ENCODE peak calls at places on chromosome 5, in four cellular contexts. S is SK-N-SH, C is GM12878, J is H1. B is an unnamed sample.

GRCh38 chr5:150710165-150710564 is 9.3 kb upstream of the RBM22 start:
- DNase-seq in C (no peak), J (no peak), S (peak), B (no peak)

GRCh38 chr5:77751328-77752023 is 24.7 kb downstream of the TBCA start:
- DNase-seq in S (no peak), C (no peak), J (no peak), B (no peak)

GRCh38 chr5:20974423-20974822 is 986.4 kb upstream of the CDH18 start:
- DNase-seq in J (no peak), S (no peak), C (no peak), B (no peak)

GRCh38 chr5:90390326-90390725 is 19.2 kb downstream of the CETN3 start:
- DNase-seq in J (no peak), C (no peak), S (no peak), B (no peak)

GRCh38 chr5:110441035-110441434 is 285.4 kb downstream of the TMEM232 start:
- DNase-seq in J (no peak), S (peak), C (no peak), B (no peak)

GRCh38 chr5:40413747-40414146 is 266.0 kb upstream of the PTGER4 start:
- DNase-seq in J (no peak), S (no peak), C (no peak), B (no peak)

GRCh38 chr5:62475072-62475471 is 62.5 kb downstream of the IPO11 start:
- DNase-seq in C (no peak), J (no peak), S (no peak), B (peak)

GRCh38 chr5:94793113-94793815 is 174.8 kb downstream of the SLF1 start:
- DNase-seq in C (peak), J (no peak), S (no peak), B (no peak)

GRCh38 chr5:139374909-139375308 is 8.2 kb downstream of the SLC23A1 start:
- DNase-seq in J (no peak), S (no peak), C (no peak), B (no peak)

GRCh38 chr5:72212171-72212570 is 104.9 kb downstream of the MAP1B start:
- DNase-seq in S (no peak), J (no peak), C (no peak), B (no peak)

GRCh38 chr5:123610665-123611406 is 98.9 kb downstream of the CSNK1G3 start:
- DNase-seq in C (peak), S (peak), J (no peak), B (peak)
- TF ChIP-seq NRF1 in C (no peak), S (no peak), J (no peak), B (no peak)

GRCh38 chr5:170169996-170170395 is 62.8 kb upstream of the C5orf58 start:
- DNase-seq in J (no peak), C (no peak), S (no peak), B (no peak)

GRCh38 chr5:170164921-170165320 is 59.2 kb downstream of the FOXI1 start:
- DNase-seq in C (no peak), J (no peak), S (no peak), B (no peak)

GRCh38 chr5:170168797-170169196 is 63.1 kb downstream of the FOXI1 start:
- DNase-seq in S (no peak), C (no peak), J (no peak), B (no peak)

GRCh38 chr5:170166101-170166500 is 60.4 kb downstream of the FOXI1 start:
- DNase-seq in C (no peak), S (no peak), J (no peak), B (no peak)

DNA sequence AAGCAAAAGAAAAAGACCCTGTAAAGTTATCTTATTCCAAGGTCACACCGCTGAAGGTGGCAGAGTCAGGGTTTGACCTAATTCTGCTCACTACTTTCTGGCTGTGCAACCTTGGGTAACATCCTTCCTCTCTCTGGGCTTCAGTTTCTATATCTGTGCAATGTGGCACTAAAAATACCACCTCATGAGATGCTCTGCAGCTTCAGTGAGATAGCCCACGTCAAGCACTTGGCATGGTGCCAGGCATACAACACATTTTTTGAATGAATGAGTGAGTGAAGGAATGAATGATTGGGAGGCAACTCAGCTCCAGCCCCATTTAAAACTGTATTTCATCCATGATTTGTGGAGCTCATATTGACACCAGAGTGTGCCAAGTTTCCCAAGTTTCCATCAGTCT is 62.3 kb downstream of the FOXI1 start:
- DNase-seq in C (no peak), J (no peak), S (no peak), B (no peak)
- TF ChIP-seq NRF1 in C (no peak), J (no peak), S (no peak), B (no peak)

GRCh38 chr5:123811771-123812170 is 299.8 kb downstream of the CSNK1G3 start:
- DNase-seq in S (no peak), J (no peak), C (no peak), B (no peak)

GRCh38 chr5:123810253-123810652 is 298.3 kb downstream of the CSNK1G3 start:
- DNase-seq in S (no peak), C (no peak), J (no peak), B (no peak)

GRCh38 chr5:123810911-123811310 is 298.9 kb downstream of the CSNK1G3 start:
- DNase-seq in C (no peak), S (no peak), J (no peak), B (no peak)

GRCh38 chr5:123808841-123809240 is 296.9 kb downstream of the CSNK1G3 start:
- DNase-seq in S (no peak), C (no peak), J (no peak), B (no peak)

GRCh38 chr5:123809594-123810172 is 297.7 kb downstream of the CSNK1G3 start:
- DNase-seq in S (no peak), J (no peak), C (no peak), B (no peak)
- TF ChIP-seq NRF1 in S (no peak), J (no peak), C (no peak), B (no peak)

GRCh38 chr5:154287136-154287535 is 96.6 kb downstream of the GALNT10 start:
- DNase-seq in C (no peak), S (no peak), J (no peak), B (no peak)
- TF ChIP-seq NRF1 in C (no peak), S (no peak), J (no peak), B (no peak)

DNA sequence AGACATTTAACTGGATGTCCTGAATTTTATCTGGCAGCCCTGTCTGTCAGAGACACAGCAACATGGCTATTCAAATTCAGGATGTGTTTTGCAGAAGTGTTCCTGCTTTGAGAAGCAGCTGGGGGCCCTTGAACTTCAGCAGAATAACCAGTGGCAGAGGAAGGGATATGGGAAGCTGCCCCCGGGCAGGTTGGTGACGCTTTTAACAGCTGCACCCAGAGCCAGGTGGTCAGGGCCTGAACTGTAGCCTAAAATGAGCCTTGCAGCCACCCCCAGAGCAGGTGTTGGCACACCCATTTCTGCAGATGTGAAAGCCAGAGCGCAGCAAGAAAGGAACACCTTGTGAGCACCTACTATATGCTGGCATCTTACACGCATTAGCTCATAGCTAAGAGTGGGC is 128.7 kb upstream of the BOD1 start:
- DNase-seq in C (peak), J (no peak), S (peak), B (no peak)
- TF ChIP-seq NRF1 in C (no peak), J (no peak), S (no peak), B (no peak)

DNA sequence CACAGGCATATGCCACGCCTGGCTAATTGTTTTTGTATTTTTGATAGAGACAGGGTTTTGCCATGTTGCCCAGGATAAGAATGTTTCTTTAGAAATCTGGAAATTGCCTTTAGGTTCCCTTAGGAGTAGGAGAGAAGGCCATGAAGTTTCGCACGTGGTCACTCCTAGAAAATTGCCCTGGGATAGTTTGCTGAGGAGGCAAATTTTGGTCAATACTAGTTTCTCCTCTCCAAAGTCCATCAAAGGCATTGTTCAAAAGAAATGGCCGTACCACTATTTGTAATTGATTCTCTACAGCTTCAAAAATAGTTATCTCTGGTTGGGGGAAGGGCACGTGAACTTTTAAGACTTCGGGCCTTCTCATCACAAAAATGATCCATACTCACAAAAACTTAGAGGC is 845 bp upstream of the SLC30A5 start:
- DNase-seq in C (no peak), J (peak), S (no peak), B (no peak)
- TF ChIP-seq NRF1 in C (no peak), J (no peak), S (no peak), B (no peak)

B was measured in K562.